ENCODE peak calls at places on chromosomes 7 and 10, in seven cellular contexts. P is ovary, Q is A549, O is kidney epithelial cell, X is colonic mucosa, W is cardiac fibroblast, V is fibroblast of lung. K is an unnamed sample.

GRCh38 chr10:31317652-31318381 is 1.2 kb upstream of the ZEB1 start:
- DNase-seq in P (no peak), X (no peak), W (no peak), Q (no peak), O (peak), V (no peak), K (no peak)

GRCh38 chr7:39950473-39951155 is 558 bp downstream of the CDK13 start:
- DNase-seq in W (peak), O (no peak), P (no peak), Q (no peak), X (peak), V (peak), K (no peak)

GRCh38 chr10:75788394-75789205 is 357.2 kb downstream of the LRMDA start:
- DNase-seq in V (peak), X (peak), Q (no peak), P (no peak), O (peak), W (peak), K (no peak)

GRCh38 chr10:35359056-35359455 is 22.7 kb downstream of the CCNY start:
- DNase-seq in O (no peak), V (no peak), Q (no peak), P (no peak), X (no peak), W (no peak), K (no peak)

GRCh38 chr10:127148933-127149220 is 47.5 kb downstream of the INSYN2A start:
- DNase-seq in V (peak), Q (peak), O (peak), X (no peak), P (no peak), W (peak), K (no peak)

GRCh38 chr10:114375082-114375481 is 29.2 kb downstream of the AFAP1L2 start:
- DNase-seq in X (no peak), O (no peak), V (peak), W (peak), P (no peak), Q (peak), K (no peak)

GRCh38 chr7:46932656-46933424 is 649.1 kb downstream of the TNS3 start:
- DNase-seq in X (peak), P (peak), V (peak), W (peak), O (no peak), Q (peak), K (peak)

GRCh38 chr7:23547662-23548061 is 15.9 kb upstream of the TRA2A start:
- DNase-seq in P (no peak), Q (no peak), W (no peak), V (no peak), X (no peak), O (no peak), K (no peak)

GRCh38 chr7:416761-417624 is 102.7 kb downstream of the PDGFA start:
- DNase-seq in O (no peak), X (no peak), P (no peak), V (no peak), Q (no peak), W (no peak), K (no peak)

GRCh38 chr10:70167246-70167645 is 3.1 kb downstream of the SAR1A start:
- DNase-seq in O (no peak), P (no peak), Q (no peak), W (no peak), X (no peak), V (no peak), K (no peak)

GRCh38 chr10:7872041-7872442 is 53.7 kb downstream of the TAF3 start:
- DNase-seq in O (no peak), Q (peak), V (peak), W (no peak), P (no peak), X (no peak), K (no peak)

GRCh38 chr7:93046641-93047040 is 71.1 kb downstream of the SAMD9 start:
- DNase-seq in X (no peak), W (no peak), Q (peak), P (no peak), O (no peak), V (no peak), K (no peak)

GRCh38 chr10:49050338-49050737 is 65.0 kb downstream of the VSTM4 start:
- DNase-seq in W (no peak), V (peak), X (no peak), Q (no peak), O (no peak), P (no peak), K (no peak)

GRCh38 chr7:2405601-2406345 is 2.4 kb downstream of the CHST12 start:
- DNase-seq in Q (no peak), W (no peak), X (no peak), P (no peak), O (no peak), V (no peak), K (no peak)

GRCh38 chr10:131433566-131433965 is 122.0 kb upstream of the TCERG1L start:
- DNase-seq in W (no peak), O (no peak), Q (no peak), X (no peak), P (no peak), V (no peak), K (no peak)

GRCh38 chr7:82789883-82790609 is 346.5 kb upstream of the CACNA2D1 start:
- DNase-seq in P (no peak), O (no peak), X (no peak), Q (no peak), V (peak), W (peak), K (no peak)

GRCh38 chr10:99775850-99776249 is 6.6 kb upstream of the ABCC2 start:
- DNase-seq in O (peak), P (no peak), X (no peak), V (peak), Q (peak), W (peak), K (no peak)

GRCh38 chr7:41054960-41055700 is 647.8 kb downstream of the INHBA start:
- DNase-seq in P (no peak), V (peak), X (no peak), Q (no peak), O (no peak), W (no peak), K (no peak)

GRCh38 chr7:24340727-24341126 is 56.7 kb downstream of the NPY start:
- DNase-seq in O (no peak), X (no peak), P (no peak), W (no peak), Q (no peak), V (no peak), K (no peak)

GRCh38 chr10:35961501-35961900 is 319.4 kb upstream of the FZD8 start:
- DNase-seq in V (no peak), O (peak), W (no peak), Q (no peak), X (no peak), P (no peak), K (no peak)

GRCh38 chr7:1114505-1114904 is 26.6 kb downstream of the GPER1 start:
- DNase-seq in W (no peak), Q (no peak), O (no peak), V (no peak), X (no peak), P (no peak), K (no peak)

GRCh38 chr10:58302259-58302658 is 32.5 kb upstream of the UBE2D1 start:
- DNase-seq in O (no peak), P (no peak), X (no peak), W (no peak), V (no peak), Q (no peak), K (no peak)

GRCh38 chr10:74502963-74503608 is 323.3 kb upstream of the KAT6B start:
- DNase-seq in V (peak), Q (no peak), O (no peak), P (no peak), W (peak), X (no peak), K (peak)

GRCh38 chr7:98354511-98355249 is 46.2 kb downstream of the BAIAP2L1 start:
- DNase-seq in V (peak), X (peak), Q (peak), P (no peak), O (peak), W (peak), K (peak)

GRCh38 chr7:1403844-1404404 is 55.3 kb downstream of the MICALL2 start:
- DNase-seq in O (no peak), Q (peak), V (peak), X (no peak), P (no peak), W (peak), K (no peak)

GRCh38 chr7:28708458-28708951 is 249.6 kb downstream of the TRIL start:
- DNase-seq in W (no peak), O (no peak), Q (no peak), X (no peak), P (no peak), V (no peak), K (no peak)

GRCh38 chr7:28707291-28707690 is 250.8 kb downstream of the TRIL start:
- DNase-seq in P (no peak), W (no peak), Q (no peak), O (no peak), X (no peak), V (no peak), K (no peak)

GRCh38 chr7:28706607-28707006 is 251.5 kb downstream of the TRIL start:
- DNase-seq in Q (no peak), V (no peak), X (no peak), W (no peak), O (no peak), P (no peak), K (no peak)

GRCh38 chr7:28709756-28710155 is 248.4 kb downstream of the TRIL start:
- DNase-seq in Q (no peak), V (no peak), P (no peak), X (no peak), O (no peak), W (no peak), K (no peak)

DNA sequence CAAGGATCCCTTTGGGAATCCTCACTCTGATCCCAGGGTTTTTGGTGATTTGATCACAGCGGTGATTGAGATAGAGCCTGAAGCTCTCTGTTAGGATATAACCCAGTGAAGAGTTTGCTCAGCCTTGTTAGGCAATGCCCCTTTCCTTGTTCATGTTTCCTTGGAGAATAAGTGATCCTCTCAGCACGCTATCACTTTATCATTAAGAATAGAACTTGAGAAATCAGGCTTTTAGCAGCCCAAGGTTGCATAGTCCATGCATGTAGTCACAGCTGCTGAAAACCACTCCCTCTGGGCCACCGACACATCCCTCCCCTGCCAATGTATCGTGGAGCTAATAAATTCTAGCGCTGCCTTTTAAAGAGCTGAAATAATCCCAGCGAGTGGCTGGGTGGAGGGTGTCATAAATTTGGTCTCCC is 250.1 kb downstream of the TRIL start:
- DNase-seq in P (no peak), X (no peak), W (peak), O (no peak), V (peak), Q (no peak), K (no peak)
- H3K4me3 ChIP-seq in P (no peak), X (no peak), W (peak), O (peak), V (no peak), Q (no peak), K (no peak)

GRCh38 chr7:75650062-75650461 is 88.7 kb downstream of the HIP1 start:
- DNase-seq in P (no peak), O (no peak), Q (peak), W (no peak), V (no peak), X (no peak), K (no peak)
- TF ChIP-seq CTCF in P (no peak), O (no peak), Q (peak), W (no peak), V (no peak), X (no peak), K (no peak)

DNA sequence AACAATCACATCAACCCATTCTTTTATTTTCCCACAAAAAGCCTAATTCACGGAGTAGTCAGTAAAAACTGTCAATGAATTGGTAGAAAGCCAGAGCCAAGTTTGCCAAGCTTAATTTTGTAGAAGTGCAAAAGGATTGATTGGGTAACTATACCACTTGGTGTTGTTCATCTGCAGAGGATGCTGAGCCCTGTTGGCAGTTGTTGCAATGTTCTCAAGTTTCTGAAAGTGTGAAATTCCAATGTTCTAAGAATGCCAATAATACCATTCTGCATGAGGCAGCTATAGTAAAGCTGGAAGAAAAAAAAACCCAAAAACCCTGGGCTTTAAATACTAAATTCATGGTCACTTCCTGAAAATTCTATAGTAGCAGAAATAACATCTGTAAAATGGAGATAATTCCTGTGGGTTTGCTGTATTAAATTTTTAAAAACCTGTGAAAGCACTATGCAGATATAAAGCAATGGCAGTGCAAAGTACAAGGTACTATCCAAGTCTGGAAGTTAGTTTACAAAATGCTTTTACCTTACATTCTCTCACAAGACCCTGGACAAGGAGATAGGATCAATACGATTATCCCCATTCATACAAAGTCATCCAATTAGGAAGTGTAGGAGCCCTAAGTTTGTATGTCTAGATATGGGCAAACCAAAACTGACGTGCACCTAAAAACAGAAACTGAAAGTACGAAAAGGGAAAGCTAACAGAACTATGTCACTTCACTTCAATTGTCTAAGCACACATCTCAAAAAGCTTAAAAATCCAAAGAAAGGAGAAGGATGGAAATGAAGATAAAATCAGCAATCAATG is 6.1 kb upstream of the PON1 start:
- DNase-seq in P (no peak), X (no peak), O (no peak), Q (no peak), W (peak), V (peak), K (no peak)
- H3K4me3 ChIP-seq in P (peak), X (no peak), O (no peak), Q (peak), W (peak), V (peak), K (no peak)

GRCh38 chr10:22105270-22105669 is 101.7 kb upstream of the DNAJC1 start:
- DNase-seq in Q (no peak), X (no peak), V (no peak), W (no peak), O (no peak), P (no peak), K (no peak)

GRCh38 chr10:22103701-22104100 is 100.2 kb upstream of the DNAJC1 start:
- DNase-seq in X (no peak), Q (peak), V (peak), P (no peak), O (no peak), W (peak), K (no peak)
- TF ChIP-seq CTCF in X (no peak), Q (no peak), V (peak), P (no peak), O (peak), W (peak), K (peak)

GRCh38 chr10:689433-690226 is at the start of gene DIP2C:
- DNase-seq in V (peak), W (peak), Q (peak), X (peak), P (peak), O (no peak), K (no peak)
- H3K4me3 ChIP-seq in V (peak), W (peak), Q (peak), X (peak), P (peak), O (peak), K (peak)

GRCh38 chr10:29947701-29948060 is 111.7 kb downstream of the JCAD start:
- DNase-seq in V (no peak), O (no peak), P (no peak), W (no peak), X (no peak), Q (no peak), K (no peak)
- TF ChIP-seq CTCF in V (no peak), O (peak), P (no peak), W (no peak), X (no peak), Q (no peak), K (no peak)

GRCh38 chr7:112399501-112399900 is 50.8 kb upstream of the IFRD1 start:
- DNase-seq in Q (no peak), X (no peak), W (peak), P (no peak), O (no peak), V (no peak), K (no peak)

GRCh38 chr7:112395411-112395810 is 54.8 kb upstream of the IFRD1 start:
- DNase-seq in P (no peak), V (no peak), W (no peak), O (no peak), X (no peak), Q (no peak), K (no peak)

GRCh38 chr7:112400141-112400540 is 50.1 kb upstream of the IFRD1 start:
- DNase-seq in V (no peak), P (no peak), Q (no peak), O (no peak), X (no peak), W (no peak), K (no peak)

GRCh38 chr7:112395893-112396292 is 54.4 kb upstream of the IFRD1 start:
- DNase-seq in P (no peak), O (no peak), Q (no peak), W (no peak), X (no peak), V (no peak), K (no peak)

DNA sequence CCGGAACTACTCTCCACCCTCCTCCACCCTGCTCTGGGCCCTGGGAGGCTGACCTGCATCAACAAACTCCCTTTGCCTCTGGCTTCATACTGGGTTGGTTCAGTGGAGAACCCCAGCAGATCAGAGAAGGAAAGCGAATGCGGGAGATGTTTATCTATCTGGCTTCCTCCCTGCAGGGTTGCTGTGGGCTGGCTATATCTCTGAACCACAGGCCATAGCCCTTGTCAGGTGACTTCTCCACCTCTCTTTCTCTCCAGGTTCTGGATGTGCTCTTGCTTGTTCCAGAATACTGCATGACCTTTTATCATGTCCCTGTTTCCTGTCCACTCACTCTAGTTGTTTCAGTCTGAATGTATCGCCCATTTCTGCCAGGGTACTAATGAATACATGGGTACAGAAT is 51.7 kb upstream of the IFRD1 start:
- DNase-seq in O (no peak), V (no peak), X (no peak), Q (no peak), P (no peak), W (no peak), K (no peak)
- H3K4me3 ChIP-seq in O (no peak), V (no peak), X (no peak), Q (no peak), P (no peak), W (no peak), K (no peak)

DNA sequence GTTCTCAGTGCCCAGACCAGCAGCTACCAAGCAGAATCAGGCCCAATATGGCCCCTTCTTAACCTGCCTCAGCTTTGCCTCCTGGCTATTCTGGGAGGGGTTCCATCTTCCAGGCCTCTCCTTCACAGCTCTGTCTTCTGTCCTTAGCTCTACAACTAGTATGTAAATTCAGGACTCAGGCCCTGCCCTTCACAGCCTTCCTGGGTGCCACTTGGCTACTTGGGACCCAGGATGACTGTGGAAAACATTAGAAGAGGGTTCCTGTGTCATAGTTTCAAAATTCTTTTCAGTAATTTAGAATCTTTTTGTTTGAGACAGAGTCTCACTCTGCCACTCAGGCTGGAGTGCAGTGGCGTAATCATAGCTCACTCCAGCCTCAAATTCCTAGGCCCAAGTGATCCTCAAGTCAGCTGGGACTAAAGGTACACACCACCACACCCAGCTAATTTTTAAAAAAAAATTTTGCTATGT is 33.2 kb upstream of the PAPSS2 start:
- DNase-seq in O (no peak), X (no peak), W (no peak), V (no peak), Q (no peak), P (no peak), K (no peak)
- TF ChIP-seq CTCF in O (no peak), X (no peak), W (no peak), V (no peak), Q (no peak), P (no peak), K (no peak)

K was measured in HFF-Myc.